ENCODE peak calls at places on chromosomes 4 and X, in four cellular contexts. K is brain microvascular endothelial cell, H is fibroblast of lung, V is K562. Q is an unnamed sample.

GRCh38 chr4:16196482-16197393 is 29.5 kb downstream of the TAPT1 start:
- DNase-seq in K (peak), H (peak), V (no peak), Q (peak)

GRCh38 chr4:177574446-177574845 is 132.2 kb upstream of the AGA start:
- DNase-seq in K (no peak), H (peak), V (no peak), Q (peak)

GRCh38 chr4:106022454-106022853 is 127.2 kb downstream of the NPNT start:
- DNase-seq in K (no peak), H (no peak), V (no peak), Q (no peak)

GRCh38 chr4:141158219-141158618 is 24.9 kb upstream of the RNF150 start:
- DNase-seq in K (no peak), H (peak), V (peak), Q (peak)

GRCh38 chrX:11205796-11206195 is 87.4 kb upstream of the AMELX start:
- DNase-seq in K (no peak), H (no peak), V (no peak), Q (no peak)

GRCh38 chr4:3863841-3864734 is 97.9 kb downstream of the ADRA2C start:
- DNase-seq in K (no peak), H (no peak), V (no peak), Q (no peak)

GRCh38 chr4:51843309-51844156 is 580 bp downstream of the DCUN1D4 start:
- DNase-seq in K (peak), H (peak), V (peak), Q (peak)

GRCh38 chr4:7044415-7044930 is 1.3 kb downstream of the TADA2B start:
- DNase-seq in K (no peak), H (no peak), V (no peak), Q (no peak)

GRCh38 chrX:138708268-138708667 is 3.2 kb downstream of the FGF13 start:
- DNase-seq in K (no peak), H (peak), V (no peak), Q (no peak)

GRCh38 chrX:130108647-130109428 is 1.5 kb downstream of the ELF4 start:
- DNase-seq in K (no peak), H (no peak), V (peak), Q (peak)
- TF ChIP-seq CTCF in K (peak), H (no peak), V (no peak), Q (no peak)

DNA sequence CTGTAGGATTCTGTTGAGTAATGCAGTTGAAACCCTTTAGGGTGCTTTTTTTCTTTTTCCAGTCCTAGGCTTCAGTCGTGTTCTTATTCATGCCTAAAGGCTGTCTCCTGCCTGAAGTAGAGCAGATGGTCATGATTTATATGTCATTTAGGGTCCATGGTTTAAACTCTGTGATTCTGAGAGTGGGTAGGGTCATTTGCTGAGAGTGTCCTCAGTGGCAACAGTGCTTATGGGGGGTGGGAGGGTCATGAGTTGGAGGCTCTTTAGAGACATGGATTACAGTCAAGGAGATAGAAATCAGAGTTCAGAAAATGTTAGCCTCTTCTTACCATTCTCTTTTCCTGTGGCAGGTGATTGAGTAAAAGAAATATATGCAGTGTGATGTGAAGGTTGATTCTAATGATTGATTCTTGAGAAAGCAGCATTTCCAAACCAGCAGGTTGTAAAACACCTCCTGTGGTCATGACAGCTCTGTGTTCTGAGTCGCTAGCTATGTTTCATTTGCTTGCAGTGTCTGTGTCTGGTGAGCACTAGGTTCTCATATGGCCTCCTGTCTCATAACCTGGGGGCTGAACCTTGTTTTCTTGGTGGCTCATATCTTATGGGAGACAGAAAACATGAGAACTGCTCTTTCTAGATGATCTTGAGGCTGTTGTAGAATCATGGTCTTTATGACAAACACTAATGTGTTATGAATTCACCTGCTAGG is 60.5 kb downstream of the JADE1 start:
- DNase-seq in K (no peak), H (no peak), V (no peak), Q (no peak)
- TF ChIP-seq CTCF in K (no peak), H (no peak), V (no peak), Q (no peak)

DNA sequence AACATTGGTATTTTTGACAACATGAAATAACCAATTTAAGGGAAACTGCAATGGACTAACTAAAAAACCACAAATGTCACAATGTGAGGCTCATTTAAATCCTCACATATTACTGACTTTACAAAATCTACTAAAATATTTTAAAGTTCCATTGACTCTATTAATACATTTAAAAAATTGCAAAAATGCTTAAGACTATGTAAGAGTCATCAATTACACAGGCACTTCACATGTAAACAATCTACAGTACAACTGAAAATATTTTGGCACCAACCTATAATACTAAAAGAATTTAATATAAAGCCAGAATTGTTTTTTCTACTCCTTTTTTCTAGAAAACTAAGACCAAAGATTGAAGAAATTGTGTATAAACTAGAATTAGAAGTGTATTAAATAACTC is 76.8 kb upstream of the RBMXL3 start:
- DNase-seq in K (no peak), H (peak), V (no peak), Q (no peak)
- TF ChIP-seq CTCF in K (no peak), H (no peak), V (no peak), Q (no peak)

GRCh38 chr4:76951333-76952033 is 1.9 kb downstream of the SEPTIN11 start:
- DNase-seq in K (no peak), H (peak), V (no peak), Q (no peak)
- TF ChIP-seq CTCF in K (no peak), H (no peak), V (no peak), Q (no peak)

Q was measured in RWPE1.